ENCODE peak calls at places on chromosome 18, in six cellular contexts. N is HEK293T, R is SK-N-DZ, E is AG09309, O is anterior cingulate cortex, F is posterior cingulate gyrus. Q is an unnamed sample.

GRCh38 chr18:54277899-54278298 is 8.6 kb downstream of the POLI start:
- DNase-seq in O (no peak), E (no peak), F (no peak), R (no peak), N (no peak), Q (no peak)

GRCh38 chr18:74896390-74896991 is 298.8 kb downstream of the ZNF407 start:
- DNase-seq in N (peak; percentile 21), E (no peak), O (no peak), F (no peak), R (peak; percentile 41), Q (no peak)

GRCh38 chr18:74669136-74669798 is 71.6 kb downstream of the ZNF407 start:
- DNase-seq in N (no peak), E (no peak), R (no peak), O (no peak), F (no peak), Q (no peak)

GRCh38 chr18:77522031-77522675 is 272.5 kb downstream of the GALR1 start:
- DNase-seq in N (no peak), E (no peak), F (no peak), R (no peak), O (no peak), Q (no peak)

GRCh38 chr18:46915800-46916550 is 1.3 kb downstream of the PIAS2 start:
- DNase-seq in E (no peak), O (no peak), F (no peak), N (no peak), R (no peak), Q (peak; percentile 31)

GRCh38 chr18:41486581-41486980 is 468.5 kb upstream of the PIK3C3 start:
- DNase-seq in E (no peak), O (no peak), F (no peak), N (no peak), R (no peak), Q (no peak)

GRCh38 chr18:9520666-9521065 is 45.4 kb downstream of the RALBP1 start:
- DNase-seq in N (no peak), F (no peak), O (no peak), R (no peak), E (no peak), Q (no peak)

GRCh38 chr18:11747286-11747685 is 58.2 kb downstream of the GNAL start:
- DNase-seq in N (no peak), E (no peak), F (no peak), O (no peak), R (no peak), Q (no peak)

GRCh38 chr18:27887287-27887686 is 289.6 kb downstream of the CDH2 start:
- DNase-seq in F (no peak), E (no peak), R (no peak), N (no peak), O (no peak), Q (no peak)

GRCh38 chr18:50432915-50433314 is 58.1 kb downstream of the SKA1 start:
- DNase-seq in N (no peak), O (no peak), F (no peak), E (no peak), R (no peak), Q (no peak)

GRCh38 chr18:31399336-31400032 is 22.9 kb downstream of the DSG4 start:
- DNase-seq in R (no peak), N (no peak), O (no peak), E (no peak), F (no peak), Q (no peak)

GRCh38 chr18:77140439-77141109 is 8.0 kb upstream of the MBP start:
- DNase-seq in N (no peak), O (no peak), R (no peak), E (no peak), F (no peak), Q (no peak)

GRCh38 chr18:48820483-48821250 is 130.1 kb downstream of the SMAD7 start:
- DNase-seq in F (no peak), O (no peak), E (no peak), R (no peak), N (no peak), Q (no peak)

GRCh38 chr18:77177009-77177408 is 44.4 kb upstream of the MBP start:
- DNase-seq in R (no peak), N (no peak), E (no peak), F (no peak), O (no peak), Q (no peak)

GRCh38 chr18:36974686-36975085 is 145.8 kb downstream of the KIAA1328 start:
- DNase-seq in R (no peak), O (no peak), F (no peak), N (no peak), E (no peak), Q (no peak)

GRCh38 chr18:26908906-26909305 is 43.4 kb upstream of the AQP4 start:
- DNase-seq in N (no peak), E (no peak), R (no peak), O (peak; percentile 21), F (no peak), Q (no peak)

GRCh38 chr18:1050012-1050657 is 145.5 kb downstream of the ADCYAP1 start:
- DNase-seq in R (no peak), O (no peak), F (no peak), E (no peak), N (no peak), Q (no peak)

GRCh38 chr18:68438983-68439382 is 275.9 kb downstream of the TMX3 start:
- DNase-seq in O (no peak), N (no peak), F (no peak), R (no peak), E (peak; percentile 82), Q (no peak)

GRCh38 chr18:36711813-36712444 is 116.9 kb downstream of the TPGS2 start:
- DNase-seq in E (peak; percentile 67), O (no peak), N (no peak), R (no peak), F (no peak), Q (no peak)

GRCh38 chr18:39692367-39693011 is 2126.9 kb upstream of the CELF4 start:
- DNase-seq in R (no peak), O (no peak), N (no peak), F (no peak), E (no peak), Q (no peak)

GRCh38 chr18:55286257-55286825 is 301.7 kb downstream of the TCF4 start:
- DNase-seq in E (no peak), O (no peak), R (no peak), F (no peak), N (no peak), Q (no peak)

GRCh38 chr18:13800505-13801259 is 23.3 kb upstream of the MC5R start:
- DNase-seq in O (peak; percentile 36), R (peak; percentile 60), F (peak; percentile 78), N (peak; percentile 58), E (no peak), Q (peak; percentile 69)

GRCh38 chr18:78979058-78979680 is 449 bp upstream of the SALL3 start:
- DNase-seq in O (no peak), F (peak; percentile 35), E (no peak), N (peak; percentile 21), R (no peak), Q (peak; percentile 69)

GRCh38 chr18:395481-396250 is 104.8 kb downstream of the COLEC12 start:
- DNase-seq in N (peak; percentile 26), E (peak; percentile 91), R (peak; percentile 69), O (no peak), F (no peak), Q (no peak)

GRCh38 chr18:3151379-3152264 is 68.1 kb downstream of the MYOM1 start:
- DNase-seq in O (no peak), N (peak; percentile 28), E (peak; percentile 1), F (no peak), R (peak; percentile 28), Q (peak; percentile 60)

GRCh38 chr18:46054956-46055831 is 16.9 kb downstream of the PSTPIP2 start:
- DNase-seq in R (no peak), O (no peak), F (no peak), N (no peak), E (no peak), Q (no peak)

GRCh38 chr18:62242955-62243354 is 55.9 kb downstream of the RELCH start:
- DNase-seq in F (no peak), N (no peak), E (no peak), O (no peak), R (no peak), Q (no peak)

Q was measured in frontal cortex.